ENCODE peak calls at places on chromosomes 12 and 14, in seven cellular contexts. E is nephron progenitor cell; S is RWPE2; C is fibroblast of lung; B is T-helper 9 cell; H is glutamatergic neuron; R is CD8-positive, alpha-beta memory T cell. A is an unnamed sample.

GRCh38 chr12:19415563-19415962 is 23.7 kb upstream of the AEBP2 start:
- DNase-seq in H (no peak), S (no peak), R (no peak), B (no peak), C (no peak), E (no peak), A (no peak)

GRCh38 chr12:846376-846775 is 94.0 kb downstream of the WNK1 start:
- DNase-seq in C (no peak), E (no peak), S (no peak), B (no peak), H (no peak), R (no peak), A (no peak)

GRCh38 chr14:73761621-73762355 is 47.6 kb upstream of the PNMA1 start:
- DNase-seq in B (no peak), E (no peak), C (no peak), S (no peak), H (no peak), R (peak), A (no peak)

GRCh38 chr12:105262461-105263184 is 26.6 kb upstream of the APPL2 start:
- DNase-seq in E (no peak), H (no peak), C (peak), S (no peak), B (no peak), R (no peak), A (no peak)

GRCh38 chr12:26567126-26567525 is 265.9 kb downstream of the ITPR2 start:
- DNase-seq in R (no peak), C (peak), E (no peak), B (no peak), H (no peak), S (no peak), A (no peak)

GRCh38 chr14:30656190-30656632 is 34.1 kb downstream of the SCFD1 start:
- DNase-seq in B (no peak), S (no peak), R (peak), C (peak), H (peak), E (peak), A (peak)

GRCh38 chr12:125218952-125219351 is 153.7 kb downstream of the AACS start:
- DNase-seq in H (no peak), S (no peak), C (no peak), R (no peak), B (no peak), E (no peak), A (no peak)

GRCh38 chr12:51994539-51994820 is 12.3 kb upstream of the TAMALIN start:
- DNase-seq in R (no peak), B (no peak), H (no peak), C (no peak), S (no peak), E (no peak), A (no peak)

GRCh38 chr14:58637391-58638230 is at the start of gene DACT1:
- DNase-seq in H (peak), R (no peak), S (no peak), B (peak), C (peak), E (peak), A (peak)

GRCh38 chr14:24903337-24903736 is 146.6 kb downstream of the STXBP6 start:
- DNase-seq in S (no peak), R (no peak), H (no peak), E (no peak), C (peak), B (no peak), A (peak)

GRCh38 chr12:47305464-47305863 is 225.7 kb upstream of the AMIGO2 start:
- DNase-seq in R (no peak), H (no peak), E (no peak), C (no peak), S (no peak), B (no peak), A (no peak)

GRCh38 chr14:72828604-72829003 is 65.3 kb downstream of the DPF3 start:
- DNase-seq in H (no peak), S (no peak), E (no peak), B (no peak), R (no peak), C (no peak), A (no peak)

GRCh38 chr14:95307402-95308041 is 12.2 kb downstream of the CLMN start:
- DNase-seq in R (no peak), B (no peak), E (no peak), H (no peak), C (no peak), S (no peak), A (no peak)

GRCh38 chr12:49292729-49293055 is 2.3 kb upstream of the PRPH start:
- DNase-seq in B (no peak), C (no peak), E (no peak), R (no peak), H (no peak), S (no peak), A (no peak)

GRCh38 chr12:26126340-26127284 is 1.8 kb upstream of the BHLHE41 start:
- DNase-seq in C (peak), R (no peak), H (peak), S (peak), B (no peak), E (peak), A (peak)

GRCh38 chr12:120661432-120661831 is 21.0 kb downstream of the CABP1 start:
- DNase-seq in E (no peak), R (no peak), C (no peak), B (no peak), H (no peak), S (no peak), A (no peak)

GRCh38 chr12:66168410-66168809 is 1.4 kb downstream of the TMBIM4 start:
- DNase-seq in C (no peak), R (no peak), S (no peak), B (no peak), E (no peak), H (no peak), A (no peak)

A was measured in AG08396.